ENCODE peak calls at places on chromosomes 1 and 21, in five cellular contexts. One of them, this sample, is unnamed.

GRCh38 chr1:205907794-205908193 is 35.5 kb downstream of the SLC26A9 start:
- DNase-seq in K562: no peak
- DNase-seq in DND-41: no peak
- DNase-seq in cardiac muscle cell: peak; percentile 61
- DNase-seq in neural progenitor cell: peak; percentile 43
- DNase-seq in this sample: no peak

GRCh38 chr1:244165701-244166100 is 114.6 kb downstream of the ZBTB18 start:
- DNase-seq in neural progenitor cell: no peak
- DNase-seq in K562: no peak
- DNase-seq in cardiac muscle cell: no peak
- DNase-seq in DND-41: no peak
- DNase-seq in this sample: no peak

GRCh38 chr21:45303111-45303615 is 15.5 kb upstream of the POFUT2 start:
- DNase-seq in K562: no peak
- DNase-seq in cardiac muscle cell: no peak
- DNase-seq in neural progenitor cell: no peak
- DNase-seq in DND-41: no peak
- DNase-seq in this sample: no peak

GRCh38 chr1:234573711-234574299 is 36.2 kb downstream of the IRF2BP2 start:
- DNase-seq in DND-41: no peak
- DNase-seq in cardiac muscle cell: peak; percentile 64
- DNase-seq in neural progenitor cell: no peak
- DNase-seq in K562: no peak
- DNase-seq in this sample: no peak

GRCh38 chr1:31799196-31799894 is 16.5 kb downstream of the SPOCD1 start:
- DNase-seq in cardiac muscle cell: no peak
- DNase-seq in DND-41: no peak
- DNase-seq in K562: no peak
- DNase-seq in neural progenitor cell: no peak
- DNase-seq in this sample: no peak

GRCh38 chr1:196180847-196181593 is 427.2 kb downstream of the KCNT2 start:
- DNase-seq in neural progenitor cell: no peak
- DNase-seq in DND-41: no peak
- DNase-seq in K562: no peak
- DNase-seq in cardiac muscle cell: peak; percentile 97
- DNase-seq in this sample: peak; percentile 89

GRCh38 chr1:151539321-151540020 is 638 bp upstream of the TUFT1 start:
- DNase-seq in DND-41: peak; percentile 10
- DNase-seq in neural progenitor cell: peak; percentile 52
- DNase-seq in cardiac muscle cell: peak; percentile 90
- DNase-seq in K562: peak; percentile 66
- DNase-seq in this sample: peak; percentile 99

GRCh38 chr1:222369991-222370910 is 177.7 kb downstream of the HHIPL2 start:
- DNase-seq in cardiac muscle cell: peak; percentile 46
- DNase-seq in K562: no peak
- DNase-seq in neural progenitor cell: no peak
- DNase-seq in DND-41: no peak
- DNase-seq in this sample: peak; percentile 61

GRCh38 chr1:181114574-181115366 is 26.3 kb downstream of the IER5 start:
- DNase-seq in neural progenitor cell: no peak
- DNase-seq in K562: no peak
- DNase-seq in cardiac muscle cell: no peak
- DNase-seq in DND-41: no peak
- DNase-seq in this sample: no peak

GRCh38 chr21:24042687-24043086 is 1564.6 kb downstream of the MRPL39 start:
- DNase-seq in cardiac muscle cell: no peak
- DNase-seq in K562: no peak
- DNase-seq in DND-41: no peak
- DNase-seq in neural progenitor cell: no peak
- DNase-seq in this sample: no peak

GRCh38 chr21:36773111-36773510 is 74.2 kb downstream of the SIM2 start:
- DNase-seq in cardiac muscle cell: peak; percentile 87
- DNase-seq in neural progenitor cell: no peak
- DNase-seq in K562: no peak
- DNase-seq in DND-41: no peak
- DNase-seq in this sample: no peak

GRCh38 chr1:176989023-176989422 is 175.5 kb downstream of the ASTN1 start:
- DNase-seq in neural progenitor cell: no peak
- DNase-seq in cardiac muscle cell: peak; percentile 68
- DNase-seq in DND-41: no peak
- DNase-seq in K562: no peak
- DNase-seq in this sample: no peak

GRCh38 chr21:41090981-41091380 is 77.0 kb upstream of the BACE2 start:
- DNase-seq in cardiac muscle cell: peak; percentile 3
- DNase-seq in DND-41: no peak
- DNase-seq in neural progenitor cell: no peak
- DNase-seq in K562: no peak
- DNase-seq in this sample: no peak

GRCh38 chr1:179251675-179252074 is 22.2 kb upstream of the ABL2 start:
- DNase-seq in cardiac muscle cell: peak; percentile 77
- DNase-seq in neural progenitor cell: peak; percentile 43
- DNase-seq in DND-41: no peak
- DNase-seq in K562: no peak
- DNase-seq in this sample: no peak

GRCh38 chr1:151130837-151131586 is 15.4 kb downstream of the SEMA6C start:
- DNase-seq in neural progenitor cell: peak; percentile 95
- DNase-seq in cardiac muscle cell: peak; percentile 96
- DNase-seq in K562: peak; percentile 13
- DNase-seq in DND-41: no peak
- DNase-seq in this sample: peak; percentile 63

GRCh38 chr1:163315773-163316374 is 5.9 kb upstream of the NUF2 start:
- DNase-seq in K562: peak; percentile 22
- DNase-seq in DND-41: peak; percentile 38
- DNase-seq in neural progenitor cell: peak; percentile 67
- DNase-seq in cardiac muscle cell: peak; percentile 74
- DNase-seq in this sample: no peak

GRCh38 chr21:14554948-14555347 is 8.8 kb upstream of the SAMSN1 start:
- DNase-seq in cardiac muscle cell: no peak
- DNase-seq in DND-41: peak; percentile 49
- DNase-seq in neural progenitor cell: no peak
- DNase-seq in K562: no peak
- DNase-seq in this sample: no peak

GRCh38 chr1:163300569-163300968 is 21.2 kb upstream of the NUF2 start:
- DNase-seq in K562: no peak
- DNase-seq in cardiac muscle cell: peak; percentile 72
- DNase-seq in DND-41: no peak
- DNase-seq in neural progenitor cell: no peak
- DNase-seq in this sample: no peak

GRCh38 chr21:33121715-33122475 is 52.0 kb downstream of the OLIG1 start:
- DNase-seq in DND-41: no peak
- DNase-seq in neural progenitor cell: peak; percentile 58
- DNase-seq in cardiac muscle cell: peak; percentile 16
- DNase-seq in K562: peak; percentile 97
- DNase-seq in this sample: no peak

GRCh38 chr1:230843503-230844309 is 24.6 kb downstream of the C1orf198 start:
- DNase-seq in K562: no peak
- DNase-seq in DND-41: no peak
- DNase-seq in cardiac muscle cell: no peak
- DNase-seq in neural progenitor cell: no peak
- DNase-seq in this sample: no peak

GRCh38 chr21:26445440-26445839 is 127.6 kb downstream of the CYYR1 start:
- DNase-seq in neural progenitor cell: no peak
- DNase-seq in DND-41: no peak
- DNase-seq in cardiac muscle cell: peak; percentile 63
- DNase-seq in K562: no peak
- DNase-seq in this sample: no peak

GRCh38 chr1:191671236-191671635 is 487.0 kb upstream of the RGS18 start:
- DNase-seq in neural progenitor cell: no peak
- DNase-seq in cardiac muscle cell: no peak
- DNase-seq in DND-41: no peak
- DNase-seq in K562: no peak
- DNase-seq in this sample: no peak

GRCh38 chr21:44049606-44050005 is 37.5 kb downstream of the TRAPPC10 start:
- DNase-seq in DND-41: no peak
- DNase-seq in cardiac muscle cell: no peak
- DNase-seq in K562: no peak
- DNase-seq in neural progenitor cell: no peak
- DNase-seq in this sample: no peak
- TF ChIP-seq CTCF in DND-41: no peak
- TF ChIP-seq CTCF in cardiac muscle cell: no peak
- TF ChIP-seq CTCF in K562: no peak
- TF ChIP-seq CTCF in neural progenitor cell: no peak
- TF ChIP-seq CTCF in this sample: no peak

GRCh38 chr1:156096640-156097391 is 14.6 kb upstream of the MEX3A start:
- DNase-seq in K562: peak; percentile 88
- DNase-seq in neural progenitor cell: peak; percentile 84
- DNase-seq in DND-41: peak; percentile 79
- DNase-seq in cardiac muscle cell: peak; percentile 90
- DNase-seq in this sample: no peak
- H3K4me3 ChIP-seq in K562: no peak overlapping the region
- H3K4me3 ChIP-seq in neural progenitor cell: no peak overlapping the region
- H3K4me3 ChIP-seq in DND-41: no peak overlapping the region
- H3K4me3 ChIP-seq in cardiac muscle cell: no peak overlapping the region
- H3K4me3 ChIP-seq in this sample: no peak overlapping the region

GRCh38 chr21:35428927-35429326 is 379.8 kb upstream of the RUNX1 start:
- DNase-seq in K562: no peak
- DNase-seq in neural progenitor cell: no peak
- DNase-seq in cardiac muscle cell: peak; percentile 7
- DNase-seq in DND-41: no peak
- DNase-seq in this sample: no peak
- H3K27me3 ChIP-seq in K562: peaks cover 5% of the 10 kb centered on the region
- H3K27me3 ChIP-seq in neural progenitor cell: no peaks in the 10 kb centered on the region
- H3K27me3 ChIP-seq in cardiac muscle cell: peaks cover 20% of the 10 kb centered on the region
- H3K27me3 ChIP-seq in DND-41: no peaks in the 10 kb centered on the region
- H3K27me3 ChIP-seq in this sample: no peaks in the 10 kb centered on the region

DNA sequence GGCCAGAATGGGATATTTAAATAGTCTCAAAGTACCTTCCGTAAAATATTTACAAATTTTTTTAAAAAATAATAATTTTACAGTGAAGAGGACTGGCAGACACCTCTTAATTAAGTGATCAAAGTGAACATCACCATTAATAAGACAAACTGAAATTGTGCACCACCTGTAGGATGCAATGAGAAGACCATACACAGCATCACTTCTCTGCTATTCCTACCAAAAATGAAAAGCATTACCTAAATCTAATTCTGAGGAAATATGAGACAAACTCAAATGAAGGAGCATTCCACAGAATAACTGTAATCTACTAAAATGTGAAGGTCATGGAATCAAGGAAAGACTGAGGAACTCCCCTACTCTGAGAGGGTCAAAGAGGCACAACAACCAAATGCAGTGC is 68.2 kb upstream of the PRDX6 start:
- DNase-seq in neural progenitor cell: no peak
- DNase-seq in DND-41: no peak
- DNase-seq in cardiac muscle cell: no peak
- DNase-seq in K562: no peak
- DNase-seq in this sample: no peak
- TF ChIP-seq CTCF in neural progenitor cell: no peak
- TF ChIP-seq CTCF in DND-41: peak; percentile 48
- TF ChIP-seq CTCF in cardiac muscle cell: no peak
- TF ChIP-seq CTCF in K562: no peak
- TF ChIP-seq CTCF in this sample: no peak

This sample was measured in kidney epithelial cell.